ENCODE peak calls at places on chromosomes 2 and 18, in seven cellular contexts. One of them, this sample, is unnamed.

GRCh38 chr2:229610871-229611270 is 103.5 kb downstream of the DNER start:
- DNase-seq in H9: no peak
- DNase-seq in mesendoderm: peak
- DNase-seq in H1: no peak
- DNase-seq in neuronal stem cell: no peak
- DNase-seq in IMR-90: peak
- DNase-seq in trophoblast cell: no peak
- DNase-seq in this sample: no peak

GRCh38 chr2:184528119-184528518 is 70.2 kb upstream of the ZNF804A start:
- DNase-seq in trophoblast cell: no peak
- DNase-seq in neuronal stem cell: no peak
- DNase-seq in mesendoderm: no peak
- DNase-seq in IMR-90: no peak
- DNase-seq in H9: no peak
- DNase-seq in H1: no peak
- DNase-seq in this sample: no peak

GRCh38 chr18:1559563-1559962 is 654.9 kb downstream of the ADCYAP1 start:
- DNase-seq in H9: peak
- DNase-seq in H1: no peak
- DNase-seq in neuronal stem cell: no peak
- DNase-seq in trophoblast cell: no peak
- DNase-seq in mesendoderm: peak
- DNase-seq in IMR-90: no peak
- DNase-seq in this sample: no peak

GRCh38 chr18:57863706-57864105 is 60.6 kb upstream of the ATP8B1 start:
- DNase-seq in mesendoderm: no peak
- DNase-seq in H1: no peak
- DNase-seq in neuronal stem cell: no peak
- DNase-seq in IMR-90: peak
- DNase-seq in H9: no peak
- DNase-seq in trophoblast cell: no peak
- DNase-seq in this sample: no peak

GRCh38 chr2:97911210-97911921 is 84.4 kb downstream of the TMEM131 start:
- DNase-seq in H9: no peak
- DNase-seq in H1: no peak
- DNase-seq in neuronal stem cell: no peak
- DNase-seq in IMR-90: peak
- DNase-seq in trophoblast cell: no peak
- DNase-seq in mesendoderm: no peak
- DNase-seq in this sample: peak

GRCh38 chr2:182506606-182507005 is 79.8 kb upstream of the PDE1A start:
- DNase-seq in neuronal stem cell: no peak
- DNase-seq in IMR-90: peak
- DNase-seq in trophoblast cell: no peak
- DNase-seq in H1: no peak
- DNase-seq in mesendoderm: peak
- DNase-seq in H9: no peak
- DNase-seq in this sample: peak

GRCh38 chr2:51624995-51625394 is 593.1 kb upstream of the NRXN1 start:
- DNase-seq in mesendoderm: peak
- DNase-seq in neuronal stem cell: no peak
- DNase-seq in IMR-90: peak
- DNase-seq in H1: no peak
- DNase-seq in H9: no peak
- DNase-seq in trophoblast cell: no peak
- DNase-seq in this sample: peak

GRCh38 chr2:96095116-96095636 is 21.2 kb downstream of the ADRA2B start:
- DNase-seq in IMR-90: no peak
- DNase-seq in H1: no peak
- DNase-seq in H9: no peak
- DNase-seq in trophoblast cell: peak
- DNase-seq in neuronal stem cell: no peak
- DNase-seq in mesendoderm: no peak
- DNase-seq in this sample: no peak

GRCh38 chr2:29920130-29920577 is 1.2 kb downstream of the ALK start:
- DNase-seq in trophoblast cell: peak
- DNase-seq in neuronal stem cell: peak
- DNase-seq in H9: peak
- DNase-seq in IMR-90: no peak
- DNase-seq in mesendoderm: peak
- DNase-seq in H1: peak
- DNase-seq in this sample: peak

GRCh38 chr2:232406556-232407310 is at the start of gene ALPG:
- DNase-seq in mesendoderm: no peak
- DNase-seq in H1: no peak
- DNase-seq in H9: no peak
- DNase-seq in neuronal stem cell: no peak
- DNase-seq in trophoblast cell: no peak
- DNase-seq in IMR-90: no peak
- DNase-seq in this sample: no peak

GRCh38 chr18:80154293-80154692 is 45.2 kb downstream of the ADNP2 start:
- DNase-seq in H9: peak
- DNase-seq in mesendoderm: peak
- DNase-seq in IMR-90: peak
- DNase-seq in trophoblast cell: no peak
- DNase-seq in neuronal stem cell: no peak
- DNase-seq in H1: no peak
- DNase-seq in this sample: peak

GRCh38 chr2:140808816-140809215 is 1322.0 kb downstream of the LRP1B start:
- DNase-seq in mesendoderm: peak
- DNase-seq in trophoblast cell: no peak
- DNase-seq in H1: no peak
- DNase-seq in IMR-90: no peak
- DNase-seq in H9: no peak
- DNase-seq in neuronal stem cell: no peak
- DNase-seq in this sample: no peak

GRCh38 chr2:19360881-19361321 is 2.5 kb upstream of the OSR1 start:
- DNase-seq in IMR-90: no peak
- DNase-seq in H9: no peak
- DNase-seq in H1: no peak
- DNase-seq in mesendoderm: no peak
- DNase-seq in trophoblast cell: no peak
- DNase-seq in neuronal stem cell: no peak
- DNase-seq in this sample: no peak

GRCh38 chr2:174748948-174749347 is 15.3 kb downstream of the CHRNA1 start:
- DNase-seq in IMR-90: peak
- DNase-seq in trophoblast cell: peak
- DNase-seq in mesendoderm: peak
- DNase-seq in neuronal stem cell: peak
- DNase-seq in H1: peak
- DNase-seq in H9: peak
- DNase-seq in this sample: peak

GRCh38 chr2:42048318-42049251 is 764 bp downstream of the PKDCC start:
- DNase-seq in IMR-90: peak
- DNase-seq in H9: peak
- DNase-seq in trophoblast cell: no peak
- DNase-seq in H1: no peak
- DNase-seq in mesendoderm: peak
- DNase-seq in neuronal stem cell: no peak
- DNase-seq in this sample: peak

DNA sequence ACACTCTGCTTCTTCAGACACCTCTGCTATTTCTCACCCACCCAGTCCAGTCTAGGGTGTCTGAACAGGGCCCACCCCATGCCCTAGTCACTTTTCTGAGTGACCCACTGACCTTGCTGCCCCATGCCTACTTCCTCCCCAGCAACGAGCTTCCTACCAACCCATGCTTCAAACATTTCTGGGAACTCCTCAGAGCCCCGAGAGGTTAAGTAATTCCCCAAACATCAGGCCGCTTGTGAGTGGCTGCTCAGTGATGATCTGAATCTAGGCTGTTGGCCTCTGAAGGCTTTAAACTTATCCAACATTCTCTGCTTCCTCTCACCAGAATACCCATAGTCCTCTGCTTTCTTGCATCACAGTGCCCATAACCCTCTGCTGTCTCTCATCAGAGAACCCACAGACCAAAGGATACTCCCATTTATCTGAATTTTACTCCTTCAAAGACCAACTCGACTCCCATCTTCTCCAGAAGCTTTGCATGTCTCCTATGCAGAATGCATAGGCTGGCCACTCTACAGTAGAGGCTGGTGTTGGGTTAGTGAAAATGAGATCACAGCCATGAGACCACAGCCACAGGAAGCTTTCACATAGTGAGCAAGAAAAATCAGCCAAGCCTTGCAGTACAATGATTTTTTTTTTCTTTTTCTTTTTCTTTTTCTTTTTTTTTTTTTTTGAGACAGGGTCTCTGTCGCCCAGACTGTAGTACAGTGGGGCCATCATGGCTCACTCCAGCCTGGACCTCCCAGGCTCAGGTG is 309.5 kb upstream of the LYPD1 start:
- DNase-seq in mesendoderm: no peak
- DNase-seq in H1: no peak
- DNase-seq in neuronal stem cell: no peak
- DNase-seq in IMR-90: no peak
- DNase-seq in trophoblast cell: no peak
- DNase-seq in H9: no peak
- DNase-seq in this sample: no peak
- H3K23ac ChIP-seq in mesendoderm: no peak
- H3K23ac ChIP-seq in H1: no peak
- H3K23ac ChIP-seq in neuronal stem cell: no peak
- H3K23ac ChIP-seq in IMR-90: no peak
- H3K23ac ChIP-seq in trophoblast cell: no peak
- H3K23ac ChIP-seq in H9: no peak
- H3K23ac ChIP-seq in this sample: no peak

GRCh38 chr18:8791171-8791651 is 85.9 kb downstream of the MTCL1 start:
- DNase-seq in mesendoderm: peak
- DNase-seq in H9: no peak
- DNase-seq in IMR-90: peak
- DNase-seq in neuronal stem cell: no peak
- DNase-seq in H1: no peak
- DNase-seq in trophoblast cell: no peak
- DNase-seq in this sample: peak

GRCh38 chr18:8794133-8794986 is 89.0 kb downstream of the MTCL1 start:
- DNase-seq in H9: no peak
- DNase-seq in mesendoderm: peak
- DNase-seq in trophoblast cell: no peak
- DNase-seq in IMR-90: peak
- DNase-seq in H1: no peak
- DNase-seq in neuronal stem cell: no peak
- DNase-seq in this sample: no peak

GRCh38 chr18:8793445-8794132 is 88.2 kb downstream of the MTCL1 start:
- DNase-seq in IMR-90: no peak
- DNase-seq in neuronal stem cell: no peak
- DNase-seq in mesendoderm: no peak
- DNase-seq in H9: no peak
- DNase-seq in trophoblast cell: no peak
- DNase-seq in H1: no peak
- DNase-seq in this sample: no peak

GRCh38 chr18:8795586-8795985 is 90.2 kb downstream of the MTCL1 start:
- DNase-seq in neuronal stem cell: no peak
- DNase-seq in trophoblast cell: no peak
- DNase-seq in IMR-90: no peak
- DNase-seq in H1: no peak
- DNase-seq in H9: no peak
- DNase-seq in mesendoderm: peak
- DNase-seq in this sample: no peak

DNA sequence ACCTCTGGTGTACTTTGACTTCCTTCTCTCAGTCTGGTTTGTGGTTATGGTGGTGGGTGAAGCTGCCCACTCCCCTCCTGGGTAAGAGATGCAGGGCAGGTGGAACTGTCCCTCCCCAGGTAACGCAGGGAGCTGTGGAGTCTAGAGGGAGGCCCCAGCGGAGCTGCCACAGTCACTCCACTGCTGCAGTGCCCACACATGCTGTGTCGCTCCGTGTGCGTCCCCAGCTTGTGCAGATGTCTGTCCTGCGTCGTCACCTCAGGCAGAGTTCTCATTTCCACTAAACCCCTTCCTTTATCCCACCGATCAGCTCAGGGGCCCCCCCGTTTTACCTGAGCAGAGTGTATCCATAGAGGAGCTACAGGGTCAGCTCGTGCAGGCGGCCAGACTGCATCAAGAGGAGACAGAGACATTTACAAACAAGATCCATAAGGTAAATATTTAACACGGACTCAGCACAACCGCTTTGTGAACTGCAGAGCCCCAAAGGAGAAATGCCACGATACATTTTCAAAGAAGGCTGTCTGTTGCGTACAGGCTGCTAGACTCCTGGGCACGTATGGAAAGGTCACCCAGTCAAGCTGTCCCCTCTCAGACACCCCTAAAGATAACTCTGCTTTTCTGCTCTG is 87.4 kb downstream of the MTCL1 start:
- DNase-seq in H1: no peak
- DNase-seq in neuronal stem cell: no peak
- DNase-seq in mesendoderm: no peak
- DNase-seq in IMR-90: no peak
- DNase-seq in trophoblast cell: no peak
- DNase-seq in H9: no peak
- DNase-seq in this sample: no peak
- H3K23ac ChIP-seq in H1: no peak
- H3K23ac ChIP-seq in neuronal stem cell: no peak
- H3K23ac ChIP-seq in mesendoderm: no peak
- H3K23ac ChIP-seq in IMR-90: no peak
- H3K23ac ChIP-seq in trophoblast cell: no peak
- H3K23ac ChIP-seq in H9: no peak
- H3K23ac ChIP-seq in this sample: no peak

DNA sequence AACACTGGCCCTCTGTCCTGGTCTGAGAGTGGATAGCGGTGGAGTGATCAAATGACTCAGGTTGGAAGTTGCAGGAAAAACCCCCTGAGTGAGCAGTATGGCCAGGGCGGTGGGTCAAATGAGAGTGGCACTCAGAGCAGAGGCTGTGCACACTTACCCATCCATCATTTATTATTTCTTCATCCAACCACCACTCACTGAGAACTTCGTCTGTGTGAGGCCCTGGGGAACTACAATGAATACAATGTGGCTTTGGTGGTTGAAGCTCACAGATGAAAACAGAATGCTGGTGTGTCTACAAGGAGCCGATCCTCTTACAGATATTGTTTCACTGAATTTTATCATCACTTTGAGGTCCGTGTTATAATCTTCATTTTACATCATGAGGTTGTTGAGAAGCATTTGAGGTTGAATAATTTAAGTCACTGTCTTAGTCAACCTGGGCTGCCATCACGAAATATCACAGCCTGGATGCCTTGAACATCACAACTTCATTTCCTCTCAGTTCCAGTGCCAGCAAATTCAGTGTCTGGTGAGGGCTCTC is 73.4 kb upstream of the ID2 start:
- DNase-seq in neuronal stem cell: no peak
- DNase-seq in mesendoderm: no peak
- DNase-seq in trophoblast cell: no peak
- DNase-seq in H9: no peak
- DNase-seq in H1: no peak
- DNase-seq in IMR-90: no peak
- DNase-seq in this sample: peak
- H3K23ac ChIP-seq in neuronal stem cell: no peak
- H3K23ac ChIP-seq in mesendoderm: no peak
- H3K23ac ChIP-seq in trophoblast cell: no peak
- H3K23ac ChIP-seq in H9: no peak
- H3K23ac ChIP-seq in H1: no peak
- H3K23ac ChIP-seq in IMR-90: no peak
- H3K23ac ChIP-seq in this sample: no peak

DNA sequence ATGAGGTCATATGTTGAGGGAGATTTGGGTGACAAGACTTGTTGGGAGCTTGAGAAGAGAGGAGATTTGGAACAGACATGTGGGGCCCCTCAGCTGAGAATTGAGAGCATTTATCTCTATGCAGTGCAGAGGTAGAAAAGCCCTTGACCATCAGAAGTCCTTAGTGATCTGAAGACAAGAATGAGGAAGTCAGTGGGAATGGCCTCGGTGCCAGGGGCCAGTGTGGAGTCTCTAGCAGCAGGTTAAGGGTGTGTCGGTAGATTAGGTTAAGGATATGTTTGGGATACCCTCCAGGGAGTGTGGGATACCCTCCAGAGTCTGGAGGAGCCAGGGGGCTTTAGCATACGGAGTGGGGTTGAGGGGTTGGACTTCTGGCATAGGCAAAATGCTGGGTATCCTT is 41.6 kb downstream of the FBXO48 start:
- DNase-seq in H9: no peak
- DNase-seq in IMR-90: no peak
- DNase-seq in neuronal stem cell: no peak
- DNase-seq in trophoblast cell: no peak
- DNase-seq in mesendoderm: no peak
- DNase-seq in H1: no peak
- DNase-seq in this sample: no peak
- H3K23ac ChIP-seq in H9: no peak
- H3K23ac ChIP-seq in IMR-90: no peak
- H3K23ac ChIP-seq in neuronal stem cell: no peak
- H3K23ac ChIP-seq in trophoblast cell: no peak
- H3K23ac ChIP-seq in mesendoderm: no peak
- H3K23ac ChIP-seq in H1: no peak
- H3K23ac ChIP-seq in this sample: no peak